ENCODE peak calls at places on chromosome 18, in five cellular contexts. One of them, this sample, is unnamed.

GRCh38 chr18:2337552-2338141 is 233.7 kb downstream of the METTL4 start:
- DNase-seq in H54: peak
- DNase-seq in SIG-M5: no peak
- DNase-seq in germinal center: peak
- DNase-seq in stimulated activated CD8-positive, alpha-beta memory T cell treated with anti-CD3 and anti-CD28 coated beads, Interleukin-15, amount 100 ng/mL, for 1 hour: peak
- DNase-seq in this sample: no peak

GRCh38 chr18:41338341-41338740 is 616.7 kb upstream of the PIK3C3 start:
- DNase-seq in H54: no peak
- DNase-seq in SIG-M5: no peak
- DNase-seq in germinal center: no peak
- DNase-seq in stimulated activated CD8-positive, alpha-beta memory T cell treated with anti-CD3 and anti-CD28 coated beads, Interleukin-15, amount 100 ng/mL, for 1 hour: no peak
- DNase-seq in this sample: no peak

GRCh38 chr18:21081425-21081824 is 30.2 kb downstream of the ROCK1 start:
- DNase-seq in H54: no peak
- DNase-seq in SIG-M5: no peak
- DNase-seq in germinal center: no peak
- DNase-seq in stimulated activated CD8-positive, alpha-beta memory T cell treated with anti-CD3 and anti-CD28 coated beads, Interleukin-15, amount 100 ng/mL, for 1 hour: no peak
- DNase-seq in this sample: no peak

GRCh38 chr18:2846638-2847340 is at the start of gene EMILIN2:
- DNase-seq in H54: peak
- DNase-seq in SIG-M5: no peak
- DNase-seq in germinal center: peak
- DNase-seq in stimulated activated CD8-positive, alpha-beta memory T cell treated with anti-CD3 and anti-CD28 coated beads, Interleukin-15, amount 100 ng/mL, for 1 hour: no peak
- DNase-seq in this sample: no peak

GRCh38 chr18:8898990-8899389 is 193.6 kb downstream of the MTCL1 start:
- DNase-seq in H54: no peak
- DNase-seq in SIG-M5: no peak
- DNase-seq in germinal center: no peak
- DNase-seq in stimulated activated CD8-positive, alpha-beta memory T cell treated with anti-CD3 and anti-CD28 coated beads, Interleukin-15, amount 100 ng/mL, for 1 hour: no peak
- DNase-seq in this sample: no peak

GRCh38 chr18:67217551-67218166 is 298.9 kb downstream of the DSEL start:
- DNase-seq in H54: no peak
- DNase-seq in SIG-M5: no peak
- DNase-seq in germinal center: peak
- DNase-seq in stimulated activated CD8-positive, alpha-beta memory T cell treated with anti-CD3 and anti-CD28 coated beads, Interleukin-15, amount 100 ng/mL, for 1 hour: peak
- DNase-seq in this sample: peak

GRCh38 chr18:34330308-34330707 is 105.6 kb upstream of the NOL4 start:
- DNase-seq in H54: no peak
- DNase-seq in SIG-M5: no peak
- DNase-seq in germinal center: no peak
- DNase-seq in stimulated activated CD8-positive, alpha-beta memory T cell treated with anti-CD3 and anti-CD28 coated beads, Interleukin-15, amount 100 ng/mL, for 1 hour: no peak
- DNase-seq in this sample: no peak

GRCh38 chr18:55338955-55339662 is 248.9 kb downstream of the TCF4 start:
- DNase-seq in H54: no peak
- DNase-seq in SIG-M5: no peak
- DNase-seq in germinal center: no peak
- DNase-seq in stimulated activated CD8-positive, alpha-beta memory T cell treated with anti-CD3 and anti-CD28 coated beads, Interleukin-15, amount 100 ng/mL, for 1 hour: no peak
- DNase-seq in this sample: no peak

GRCh38 chr18:48342588-48342987 is 66.6 kb downstream of the ZBTB7C start:
- DNase-seq in H54: no peak
- DNase-seq in SIG-M5: no peak
- DNase-seq in germinal center: no peak
- DNase-seq in stimulated activated CD8-positive, alpha-beta memory T cell treated with anti-CD3 and anti-CD28 coated beads, Interleukin-15, amount 100 ng/mL, for 1 hour: no peak
- DNase-seq in this sample: no peak

GRCh38 chr18:55863876-55864275 is 275.9 kb upstream of the TCF4 start:
- DNase-seq in H54: no peak
- DNase-seq in SIG-M5: no peak
- DNase-seq in germinal center: no peak
- DNase-seq in stimulated activated CD8-positive, alpha-beta memory T cell treated with anti-CD3 and anti-CD28 coated beads, Interleukin-15, amount 100 ng/mL, for 1 hour: no peak
- DNase-seq in this sample: no peak

GRCh38 chr18:33833847-33834246 is 255.8 kb downstream of the ASXL3 start:
- DNase-seq in H54: no peak
- DNase-seq in SIG-M5: no peak
- DNase-seq in germinal center: no peak
- DNase-seq in stimulated activated CD8-positive, alpha-beta memory T cell treated with anti-CD3 and anti-CD28 coated beads, Interleukin-15, amount 100 ng/mL, for 1 hour: no peak
- DNase-seq in this sample: no peak

GRCh38 chr18:32200766-32201165 is 10.9 kb downstream of the MEP1B start:
- DNase-seq in H54: no peak
- DNase-seq in SIG-M5: no peak
- DNase-seq in germinal center: no peak
- DNase-seq in stimulated activated CD8-positive, alpha-beta memory T cell treated with anti-CD3 and anti-CD28 coated beads, Interleukin-15, amount 100 ng/mL, for 1 hour: no peak
- DNase-seq in this sample: no peak

GRCh38 chr18:8801263-8801901 is 96.0 kb downstream of the MTCL1 start:
- DNase-seq in H54: peak
- DNase-seq in SIG-M5: no peak
- DNase-seq in germinal center: no peak
- DNase-seq in stimulated activated CD8-positive, alpha-beta memory T cell treated with anti-CD3 and anti-CD28 coated beads, Interleukin-15, amount 100 ng/mL, for 1 hour: no peak
- DNase-seq in this sample: no peak

GRCh38 chr18:71327443-71328120 is 1038.7 kb downstream of the SOCS6 start:
- DNase-seq in H54: no peak
- DNase-seq in SIG-M5: no peak
- DNase-seq in germinal center: no peak
- DNase-seq in stimulated activated CD8-positive, alpha-beta memory T cell treated with anti-CD3 and anti-CD28 coated beads, Interleukin-15, amount 100 ng/mL, for 1 hour: no peak
- DNase-seq in this sample: no peak

GRCh38 chr18:56889621-56890020 is 238.5 kb downstream of the WDR7 start:
- DNase-seq in H54: no peak
- DNase-seq in SIG-M5: no peak
- DNase-seq in germinal center: no peak
- DNase-seq in stimulated activated CD8-positive, alpha-beta memory T cell treated with anti-CD3 and anti-CD28 coated beads, Interleukin-15, amount 100 ng/mL, for 1 hour: no peak
- DNase-seq in this sample: no peak

GRCh38 chr18:12657849-12658829 is at the start of gene SPIRE1:
- DNase-seq in H54: peak
- DNase-seq in SIG-M5: no peak
- DNase-seq in germinal center: peak
- DNase-seq in stimulated activated CD8-positive, alpha-beta memory T cell treated with anti-CD3 and anti-CD28 coated beads, Interleukin-15, amount 100 ng/mL, for 1 hour: no peak
- DNase-seq in this sample: peak

GRCh38 chr18:76507830-76508381 is 12.9 kb upstream of the ZNF516 start:
- DNase-seq in H54: no peak
- DNase-seq in SIG-M5: no peak
- DNase-seq in germinal center: no peak
- DNase-seq in stimulated activated CD8-positive, alpha-beta memory T cell treated with anti-CD3 and anti-CD28 coated beads, Interleukin-15, amount 100 ng/mL, for 1 hour: no peak
- DNase-seq in this sample: no peak

GRCh38 chr18:3283908-3284307 is 22.0 kb downstream of the MYL12B start:
- DNase-seq in H54: no peak
- DNase-seq in SIG-M5: no peak
- DNase-seq in germinal center: no peak
- DNase-seq in stimulated activated CD8-positive, alpha-beta memory T cell treated with anti-CD3 and anti-CD28 coated beads, Interleukin-15, amount 100 ng/mL, for 1 hour: no peak
- DNase-seq in this sample: no peak

GRCh38 chr18:31952223-31952622 is 9.3 kb upstream of the TRAPPC8 start:
- DNase-seq in H54: no peak
- DNase-seq in SIG-M5: no peak
- DNase-seq in germinal center: no peak
- DNase-seq in stimulated activated CD8-positive, alpha-beta memory T cell treated with anti-CD3 and anti-CD28 coated beads, Interleukin-15, amount 100 ng/mL, for 1 hour: no peak
- DNase-seq in this sample: no peak

GRCh38 chr18:73564073-73564472 is 583.6 kb downstream of the FBXO15 start:
- DNase-seq in H54: no peak
- DNase-seq in SIG-M5: no peak
- DNase-seq in germinal center: no peak
- DNase-seq in stimulated activated CD8-positive, alpha-beta memory T cell treated with anti-CD3 and anti-CD28 coated beads, Interleukin-15, amount 100 ng/mL, for 1 hour: no peak
- DNase-seq in this sample: no peak

GRCh38 chr18:24019641-24020331 is 5.2 kb downstream of the TTC39C start:
- DNase-seq in H54: no peak
- DNase-seq in SIG-M5: no peak
- DNase-seq in germinal center: peak
- DNase-seq in stimulated activated CD8-positive, alpha-beta memory T cell treated with anti-CD3 and anti-CD28 coated beads, Interleukin-15, amount 100 ng/mL, for 1 hour: no peak
- DNase-seq in this sample: no peak

GRCh38 chr18:6778459-6778858 is 48.9 kb downstream of the ARHGAP28 start:
- DNase-seq in H54: no peak
- DNase-seq in SIG-M5: no peak
- DNase-seq in germinal center: no peak
- DNase-seq in stimulated activated CD8-positive, alpha-beta memory T cell treated with anti-CD3 and anti-CD28 coated beads, Interleukin-15, amount 100 ng/mL, for 1 hour: no peak
- DNase-seq in this sample: no peak

GRCh38 chr18:7902399-7902839 is 335.3 kb downstream of the PTPRM start:
- DNase-seq in H54: no peak
- DNase-seq in SIG-M5: no peak
- DNase-seq in germinal center: no peak
- DNase-seq in stimulated activated CD8-positive, alpha-beta memory T cell treated with anti-CD3 and anti-CD28 coated beads, Interleukin-15, amount 100 ng/mL, for 1 hour: no peak
- DNase-seq in this sample: no peak

GRCh38 chr18:59606193-59607175 is 90.7 kb downstream of the CCBE1 start:
- DNase-seq in H54: no peak
- DNase-seq in SIG-M5: no peak
- DNase-seq in germinal center: no peak
- DNase-seq in stimulated activated CD8-positive, alpha-beta memory T cell treated with anti-CD3 and anti-CD28 coated beads, Interleukin-15, amount 100 ng/mL, for 1 hour: no peak
- DNase-seq in this sample: no peak

GRCh38 chr18:35376393-35376741 is 770 bp downstream of the ZNF396 start:
- DNase-seq in H54: no peak
- DNase-seq in SIG-M5: no peak
- DNase-seq in germinal center: peak
- DNase-seq in stimulated activated CD8-positive, alpha-beta memory T cell treated with anti-CD3 and anti-CD28 coated beads, Interleukin-15, amount 100 ng/mL, for 1 hour: no peak
- DNase-seq in this sample: no peak

GRCh38 chr18:78779996-78780718 is 199.5 kb upstream of the SALL3 start:
- DNase-seq in H54: no peak
- DNase-seq in SIG-M5: no peak
- DNase-seq in germinal center: no peak
- DNase-seq in stimulated activated CD8-positive, alpha-beta memory T cell treated with anti-CD3 and anti-CD28 coated beads, Interleukin-15, amount 100 ng/mL, for 1 hour: no peak
- DNase-seq in this sample: no peak

GRCh38 chr18:13660510-13660909 is 65.8 kb downstream of the FAM210A start:
- DNase-seq in H54: no peak
- DNase-seq in SIG-M5: no peak
- DNase-seq in germinal center: no peak
- DNase-seq in stimulated activated CD8-positive, alpha-beta memory T cell treated with anti-CD3 and anti-CD28 coated beads, Interleukin-15, amount 100 ng/mL, for 1 hour: no peak
- DNase-seq in this sample: no peak

GRCh38 chr18:21803495-21803894 is 62.9 kb downstream of the MIB1 start:
- DNase-seq in H54: no peak
- DNase-seq in SIG-M5: peak
- DNase-seq in germinal center: no peak
- DNase-seq in stimulated activated CD8-positive, alpha-beta memory T cell treated with anti-CD3 and anti-CD28 coated beads, Interleukin-15, amount 100 ng/mL, for 1 hour: no peak
- DNase-seq in this sample: no peak

GRCh38 chr18:61589724-61590065 is 256.5 kb downstream of the CDH20 start:
- DNase-seq in H54: no peak
- DNase-seq in SIG-M5: no peak
- DNase-seq in germinal center: no peak
- DNase-seq in stimulated activated CD8-positive, alpha-beta memory T cell treated with anti-CD3 and anti-CD28 coated beads, Interleukin-15, amount 100 ng/mL, for 1 hour: no peak
- DNase-seq in this sample: no peak

GRCh38 chr18:75104483-75104882 is 104.5 kb downstream of the PTGR3 start:
- DNase-seq in H54: no peak
- DNase-seq in SIG-M5: no peak
- DNase-seq in germinal center: no peak
- DNase-seq in stimulated activated CD8-positive, alpha-beta memory T cell treated with anti-CD3 and anti-CD28 coated beads, Interleukin-15, amount 100 ng/mL, for 1 hour: no peak
- DNase-seq in this sample: no peak

GRCh38 chr18:31573047-31573446 is 18.6 kb upstream of the TTR start:
- DNase-seq in H54: no peak
- DNase-seq in SIG-M5: no peak
- DNase-seq in germinal center: no peak
- DNase-seq in stimulated activated CD8-positive, alpha-beta memory T cell treated with anti-CD3 and anti-CD28 coated beads, Interleukin-15, amount 100 ng/mL, for 1 hour: no peak
- DNase-seq in this sample: no peak

GRCh38 chr18:48826806-48827205 is 124.0 kb downstream of the SMAD7 start:
- DNase-seq in H54: no peak
- DNase-seq in SIG-M5: no peak
- DNase-seq in germinal center: no peak
- DNase-seq in stimulated activated CD8-positive, alpha-beta memory T cell treated with anti-CD3 and anti-CD28 coated beads, Interleukin-15, amount 100 ng/mL, for 1 hour: no peak
- DNase-seq in this sample: no peak

GRCh38 chr18:33578371-33579146 is 540 bp downstream of the ASXL3 start:
- DNase-seq in H54: no peak
- DNase-seq in SIG-M5: no peak
- DNase-seq in germinal center: peak
- DNase-seq in stimulated activated CD8-positive, alpha-beta memory T cell treated with anti-CD3 and anti-CD28 coated beads, Interleukin-15, amount 100 ng/mL, for 1 hour: no peak
- DNase-seq in this sample: no peak

GRCh38 chr18:36186461-36187137 is 698 bp upstream of the MOCOS start:
- DNase-seq in H54: peak
- DNase-seq in SIG-M5: no peak
- DNase-seq in germinal center: no peak
- DNase-seq in stimulated activated CD8-positive, alpha-beta memory T cell treated with anti-CD3 and anti-CD28 coated beads, Interleukin-15, amount 100 ng/mL, for 1 hour: no peak
- DNase-seq in this sample: no peak

GRCh38 chr18:24293254-24293653 is 104.4 kb downstream of the OSBPL1A start:
- DNase-seq in H54: no peak
- DNase-seq in SIG-M5: no peak
- DNase-seq in germinal center: no peak
- DNase-seq in stimulated activated CD8-positive, alpha-beta memory T cell treated with anti-CD3 and anti-CD28 coated beads, Interleukin-15, amount 100 ng/mL, for 1 hour: no peak
- DNase-seq in this sample: no peak